ENCODE peak calls at places on chromosomes 6 and 20, in four cellular contexts. P, G, Z and L are unnamed samples.

GRCh38 chr6:167270499-167271307 is 20.4 kb upstream of the UNC93A start:
- DNase-seq in P (no peak), G (no peak), Z (no peak), L (no peak)

GRCh38 chr6:20159781-20160540 is 52.3 kb downstream of the MBOAT1 start:
- DNase-seq in Z (no peak), G (no peak), P (no peak), L (no peak)

GRCh38 chr6:76876922-76877553 is 586.3 kb downstream of the HTR1B start:
- DNase-seq in G (peak), P (peak), Z (peak), L (no peak)

GRCh38 chr20:51510961-51511360 is 31.6 kb downstream of the NFATC2 start:
- DNase-seq in G (no peak), P (no peak), Z (no peak), L (no peak)

GRCh38 chr6:113859349-113860164 is 2.4 kb downstream of the MARCKS start:
- DNase-seq in G (peak), Z (no peak), P (peak), L (no peak)

GRCh38 chr20:49394264-49394663 is 88.2 kb downstream of the KCNB1 start:
- DNase-seq in G (no peak), P (no peak), Z (no peak), L (no peak)

GRCh38 chr6:154995241-154996162 is at the start of gene TIAM2:
- DNase-seq in P (peak), G (peak), Z (no peak), L (no peak)

GRCh38 chr6:127118505-127119360 is at the start of gene RSPO3:
- DNase-seq in Z (no peak), P (peak), G (peak), L (no peak)

GRCh38 chr6:113616875-113617274 is 240.3 kb upstream of the MARCKS start:
- DNase-seq in P (no peak), G (no peak), Z (no peak), L (no peak)

GRCh38 chr6:169789944-169790927 is 38.8 kb downstream of the ERMARD start:
- DNase-seq in P (peak), G (peak), Z (peak), L (peak)

GRCh38 chr20:45340951-45341350 is 7.3 kb downstream of the SDC4 start:
- DNase-seq in G (no peak), P (no peak), Z (peak), L (no peak)

GRCh38 chr20:46774943-46775560 is 65.6 kb downstream of the SLC2A10 start:
- DNase-seq in P (no peak), Z (no peak), G (no peak), L (no peak)

GRCh38 chr6:145272246-145272645 is 463.1 kb downstream of the EPM2A start:
- DNase-seq in Z (no peak), P (no peak), G (no peak), L (no peak)

GRCh38 chr20:23920936-23921335 is 41.4 kb upstream of the CST5 start:
- DNase-seq in G (no peak), P (no peak), Z (no peak), L (no peak)

GRCh38 chr6:111129003-111129402 is 41.7 kb downstream of the SLC16A10 start:
- DNase-seq in G (no peak), P (no peak), Z (peak), L (no peak)

GRCh38 chr6:35624341-35625070 is 64.2 kb downstream of the FKBP5 start:
- DNase-seq in P (peak), G (no peak), Z (peak), L (no peak)

GRCh38 chr6:87736809-87737540 is 34.9 kb upstream of the AKIRIN2 start:
- DNase-seq in P (no peak), G (no peak), Z (no peak), L (no peak)

GRCh38 chr6:131651782-131652181 is 14.7 kb downstream of the ENPP3 start:
- DNase-seq in Z (no peak), P (no peak), G (no peak), L (no peak)

GRCh38 chr6:33507261-33507660 is 52.9 kb downstream of the ZBTB9 start:
- DNase-seq in P (no peak), Z (no peak), G (no peak), L (no peak)

GRCh38 chr20:16260911-16261310 is 312.3 kb downstream of the KIF16B start:
- DNase-seq in Z (no peak), G (no peak), P (no peak), L (no peak)

GRCh38 chr6:17872908-17873307 is 114.5 kb downstream of the KIF13A start:
- DNase-seq in Z (no peak), G (no peak), P (no peak), L (no peak)

GRCh38 chr20:2793471-2793870 is 7.0 kb downstream of the CPXM1 start:
- DNase-seq in P (no peak), G (no peak), Z (no peak), L (no peak)

GRCh38 chr20:2796011-2796660 is 4.3 kb downstream of the CPXM1 start:
- DNase-seq in G (no peak), P (no peak), Z (no peak), L (no peak)

GRCh38 chr20:2795451-2795850 is 5.0 kb downstream of the CPXM1 start:
- DNase-seq in Z (no peak), P (no peak), G (no peak), L (peak)

GRCh38 chr20:2794866-2795447 is 5.5 kb downstream of the CPXM1 start:
- DNase-seq in P (no peak), G (no peak), Z (no peak), L (no peak)

DNA sequence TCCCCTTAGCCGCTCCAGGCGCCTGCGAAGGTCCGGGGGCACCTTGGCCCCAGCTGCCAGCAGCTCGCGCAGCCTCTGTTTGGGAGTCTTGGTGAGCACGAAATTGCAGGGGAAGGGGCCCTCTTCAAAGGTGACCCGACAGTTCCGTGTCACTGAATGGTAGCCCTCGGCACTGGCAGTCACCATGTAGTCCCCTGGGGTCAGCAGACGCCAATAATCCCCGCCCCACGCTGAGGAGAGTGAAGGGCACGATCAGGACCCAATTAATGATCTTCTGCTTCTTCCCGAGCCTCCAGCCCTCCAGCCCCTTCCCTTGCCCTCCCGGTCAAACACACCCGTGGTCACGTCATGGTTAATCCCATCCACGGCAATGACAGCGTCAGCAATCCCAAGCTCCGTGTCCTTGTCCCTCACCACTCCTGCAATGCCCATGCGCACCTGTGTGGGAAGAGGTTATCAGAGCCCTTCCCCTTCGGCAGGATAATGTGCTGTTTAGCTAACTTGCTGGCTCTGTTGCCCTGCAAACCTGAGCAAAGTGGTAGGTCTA is 6.2 kb downstream of the CPXM1 start:
- DNase-seq in P (no peak), Z (no peak), G (no peak), L (no peak)
- TF ChIP-seq NR3C1 in P (no peak), Z (no peak), G (no peak), L (no peak)

GRCh38 chr20:63232235-63233060 is 3.3 kb upstream of the BIRC7 start:
- DNase-seq in Z (no peak), P (peak), G (no peak), L (no peak)
- TF ChIP-seq NR3C1 in Z (no peak), P (no peak), G (no peak), L (no peak)

GRCh38 chr20:3685341-3685740 is 3.5 kb upstream of the ADAM33 start:
- DNase-seq in G (no peak), Z (no peak), P (no peak), L (no peak)
- TF ChIP-seq NR3C1 in G (no peak), Z (no peak), P (no peak), L (no peak)

GRCh38 chr6:163122365-163122764 is 292.2 kb upstream of the QKI start:
- DNase-seq in Z (no peak), P (no peak), G (no peak), L (no peak)
- TF ChIP-seq NR3C1 in Z (no peak), P (no peak), G (no peak), L (no peak)

GRCh38 chr6:42254505-42254904 is 36.8 kb upstream of the MRPS10 start:
- DNase-seq in P (no peak), G (no peak), Z (no peak), L (no peak)

GRCh38 chr6:42257614-42258013 is 40.0 kb upstream of the MRPS10 start:
- DNase-seq in Z (no peak), G (peak), P (no peak), L (no peak)

GRCh38 chr6:42251911-42252637 is 34.4 kb upstream of the MRPS10 start:
- DNase-seq in G (no peak), P (no peak), Z (peak), L (no peak)

GRCh38 chr6:42257063-42257462 is 39.4 kb upstream of the MRPS10 start:
- DNase-seq in G (no peak), P (no peak), Z (no peak), L (no peak)

DNA sequence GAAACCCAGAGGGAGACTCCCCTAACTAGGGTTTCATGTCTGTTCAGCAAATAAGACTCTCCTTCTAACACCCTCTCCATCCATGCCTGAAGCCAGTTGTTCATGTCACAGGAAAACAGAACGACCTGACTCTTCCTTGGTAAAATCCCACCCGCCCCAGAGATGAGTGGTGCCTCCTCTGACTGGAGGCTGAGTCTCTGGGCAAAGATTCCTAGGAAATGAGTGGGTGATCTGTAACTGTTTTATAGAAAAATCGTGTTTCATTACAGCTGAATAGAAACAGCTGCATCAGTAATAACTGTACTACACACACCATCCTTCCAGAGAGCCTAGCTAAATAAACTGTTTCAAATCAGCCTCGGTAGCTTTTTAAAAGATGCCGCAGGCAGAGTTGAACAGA is 37.4 kb upstream of the MRPS10 start:
- DNase-seq in Z (no peak), P (no peak), G (no peak), L (no peak)
- TF ChIP-seq NR3C1 in Z (no peak), P (no peak), G (no peak), L (no peak)

DNA sequence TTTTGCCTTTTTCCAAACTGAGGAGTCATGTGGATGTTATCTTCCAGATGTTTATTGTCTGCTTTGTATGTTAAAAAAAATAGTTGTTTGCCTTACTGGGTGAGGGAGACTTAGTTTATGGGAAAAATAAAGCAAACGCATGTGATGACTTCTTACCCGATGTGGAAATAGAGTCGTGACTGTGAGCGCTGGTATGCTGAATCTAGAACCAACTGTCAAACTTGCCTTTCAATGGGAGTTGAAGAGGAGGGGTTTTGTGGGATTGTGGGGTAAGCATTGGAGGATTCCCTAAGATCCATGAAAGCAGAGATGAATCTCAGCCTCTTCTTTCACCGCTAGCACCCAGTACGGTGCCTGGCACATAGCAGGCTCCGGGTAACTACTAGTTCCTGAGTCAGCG is 5.4 kb downstream of the DCBLD1 start:
- DNase-seq in P (no peak), G (no peak), Z (no peak), L (no peak)
- TF ChIP-seq NR3C1 in P (no peak), G (no peak), Z (no peak), L (no peak)

GRCh38 chr6:34570066-34570833 is 14.1 kb upstream of the SPDEF start:
- DNase-seq in G (no peak), P (no peak), Z (no peak), L (no peak)
- TF ChIP-seq NR3C1 in G (no peak), P (no peak), Z (no peak), L (no peak)

GRCh38 chr6:158707120-158707519 is 57.3 kb downstream of the SYTL3 start:
- DNase-seq in G (no peak), P (peak), Z (no peak), L (peak)
- TF ChIP-seq NR3C1 in G (no peak), P (no peak), Z (no peak), L (no peak)

DNA sequence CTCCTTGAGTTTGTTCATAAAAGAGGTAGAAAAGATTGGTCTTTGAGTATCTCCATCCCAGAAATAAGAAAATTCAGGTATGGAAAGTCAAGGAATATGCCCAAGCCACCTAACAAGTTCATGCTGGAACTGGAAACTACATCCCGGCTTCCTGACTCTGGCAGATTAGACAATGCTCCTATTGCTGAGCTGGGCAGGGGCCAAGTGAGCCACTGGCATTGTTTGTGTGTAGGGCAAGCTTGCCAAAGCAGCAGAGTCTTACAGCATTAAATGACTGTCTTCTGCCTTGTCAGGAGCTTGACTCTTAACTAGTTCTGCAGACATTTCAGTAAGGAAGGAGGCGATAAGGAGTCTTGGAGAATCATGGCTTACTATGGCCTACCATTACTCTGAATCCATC is 30.0 kb downstream of the PRDM1 start:
- DNase-seq in P (no peak), Z (no peak), G (no peak), L (no peak)
- TF ChIP-seq NR3C1 in P (no peak), Z (no peak), G (no peak), L (no peak)